ENCODE peak calls at places on chromosome 9, in four cellular contexts. One of them, this sample, is unnamed.

GRCh38 chr9:89750117-89750551 is 145.3 kb downstream of the GADD45G start:
- DNase-seq in DMS153: peak; percentile 41
- DNase-seq in NCI-H1436 treated with DMSO at 0.1 percent for 48 hours: no peak
- DNase-seq in fibroblast of mammary gland: no peak
- DNase-seq in this sample: no peak

GRCh38 chr9:133252301-133252776 is 22.7 kb downstream of the ABO start:
- DNase-seq in DMS153: peak; percentile 17
- DNase-seq in NCI-H1436 treated with DMSO at 0.1 percent for 48 hours: no peak
- DNase-seq in fibroblast of mammary gland: no peak
- DNase-seq in this sample: no peak

GRCh38 chr9:136725612-136726011 is 13.2 kb downstream of the DIPK1B start:
- DNase-seq in NCI-H1436 treated with DMSO at 0.1 percent for 48 hours: no peak
- DNase-seq in fibroblast of mammary gland: peak; percentile 75
- DNase-seq in DMS153: no peak
- DNase-seq in this sample: no peak

GRCh38 chr9:128341435-128341849 is 1.1 kb downstream of the SLC27A4 start:
- DNase-seq in fibroblast of mammary gland: peak; percentile 73
- DNase-seq in DMS153: peak; percentile 57
- DNase-seq in NCI-H1436 treated with DMSO at 0.1 percent for 48 hours: peak; percentile 17
- DNase-seq in this sample: peak; percentile 60

GRCh38 chr9:81759680-81760215 is 70.4 kb upstream of the TLE1 start:
- DNase-seq in NCI-H1436 treated with DMSO at 0.1 percent for 48 hours: no peak
- DNase-seq in DMS153: peak; percentile 74
- DNase-seq in fibroblast of mammary gland: peak; percentile 94
- DNase-seq in this sample: no peak

GRCh38 chr9:133888048-133888778 is 103.9 kb downstream of the VAV2 start:
- DNase-seq in NCI-H1436 treated with DMSO at 0.1 percent for 48 hours: no peak
- DNase-seq in DMS153: peak; percentile 73
- DNase-seq in fibroblast of mammary gland: no peak
- DNase-seq in this sample: peak; percentile 100

GRCh38 chr9:86983260-86984255 is 36.3 kb upstream of the GAS1 start:
- DNase-seq in DMS153: no peak
- DNase-seq in fibroblast of mammary gland: peak; percentile 99
- DNase-seq in NCI-H1436 treated with DMSO at 0.1 percent for 48 hours: no peak
- DNase-seq in this sample: no peak

GRCh38 chr9:4145482-4145881 is 154.4 kb downstream of the GLIS3 start:
- DNase-seq in NCI-H1436 treated with DMSO at 0.1 percent for 48 hours: no peak
- DNase-seq in DMS153: no peak
- DNase-seq in fibroblast of mammary gland: no peak
- DNase-seq in this sample: no peak

GRCh38 chr9:132031869-132032583 is 47.6 kb downstream of the MED27 start:
- DNase-seq in DMS153: no peak
- DNase-seq in NCI-H1436 treated with DMSO at 0.1 percent for 48 hours: no peak
- DNase-seq in fibroblast of mammary gland: no peak
- DNase-seq in this sample: no peak

GRCh38 chr9:129442791-129443511 is 177.9 kb downstream of the C9orf50 start:
- DNase-seq in fibroblast of mammary gland: no peak
- DNase-seq in NCI-H1436 treated with DMSO at 0.1 percent for 48 hours: no peak
- DNase-seq in DMS153: no peak
- DNase-seq in this sample: no peak

This sample was measured in NCI-H748 treated with DMSO at 0.1 percent for 48 hours.